ENCODE peak calls at places on chromosomes 5 and 9, in four cellular contexts. P is cardiac muscle cell, S is RWPE2, D is esophagus squamous epithelium. R is an unnamed sample.

GRCh38 chr5:139684881-139685749 is 37.0 kb downstream of the CXXC5 start:
- DNase-seq in S (no peak), D (no peak), P (no peak), R (no peak)

GRCh38 chr9:17555362-17556054 is 23.4 kb upstream of the SH3GL2 start:
- DNase-seq in S (no peak), P (no peak), D (no peak), R (no peak)

GRCh38 chr5:135472141-135472540 is 20.0 kb upstream of the TIFAB start:
- DNase-seq in P (no peak), S (peak), D (no peak), R (peak)

GRCh38 chr9:10875752-10876151 is 262.9 kb upstream of the PTPRD start:
- DNase-seq in S (no peak), D (no peak), P (no peak), R (no peak)

GRCh38 chr5:150780816-150781221 is 2.3 kb downstream of the SMIM3 start:
- DNase-seq in S (no peak), P (no peak), D (no peak), R (no peak)

GRCh38 chr9:130544364-130544763 is 35.0 kb upstream of the FUBP3 start:
- DNase-seq in P (no peak), D (no peak), S (no peak), R (no peak)

GRCh38 chr5:116573617-116574431 is 799 bp downstream of the SEMA6A start:
- DNase-seq in S (no peak), P (peak), D (no peak), R (no peak)

GRCh38 chr9:17531642-17532254 is 47.1 kb upstream of the SH3GL2 start:
- DNase-seq in S (no peak), P (peak), D (no peak), R (no peak)

GRCh38 chr5:94830520-94830919 is 212.1 kb downstream of the SLF1 start:
- DNase-seq in P (peak), S (no peak), D (no peak), R (no peak)

GRCh38 chr5:144549580-144549979 is 378.9 kb downstream of the KCTD16 start:
- DNase-seq in S (no peak), D (no peak), P (no peak), R (no peak)

GRCh38 chr9:120937596-120937995 is 11.0 kb upstream of the TRAF1 start:
- DNase-seq in S (no peak), P (no peak), D (no peak), R (no peak)

GRCh38 chr5:17024686-17025180 is 88.6 kb upstream of the MYO10 start:
- DNase-seq in D (no peak), S (no peak), P (peak), R (no peak)

GRCh38 chr9:135230817-135231520 is 143.5 kb downstream of the OLFM1 start:
- DNase-seq in D (no peak), P (no peak), S (peak), R (peak)

GRCh38 chr5:66129184-66129583 is 14.9 kb upstream of the SREK1 start:
- DNase-seq in P (no peak), S (no peak), D (no peak), R (no peak)

GRCh38 chr9:21812415-21812814 is 10.0 kb downstream of the MTAP start:
- DNase-seq in P (no peak), D (no peak), S (no peak), R (no peak)

GRCh38 chr9:2017459-2018161 is 2.5 kb downstream of the SMARCA2 start:
- DNase-seq in P (peak), S (peak), D (peak), R (no peak)

GRCh38 chr5:1512541-1513291 is 11.0 kb downstream of the LPCAT1 start:
- DNase-seq in P (no peak), D (no peak), S (peak), R (peak)

GRCh38 chr5:1513326-1514026 is 10.3 kb downstream of the LPCAT1 start:
- DNase-seq in D (no peak), P (no peak), S (peak), R (peak)

GRCh38 chr5:1510631-1511030 is 13.1 kb downstream of the LPCAT1 start:
- DNase-seq in D (no peak), S (peak), P (no peak), R (peak)

GRCh38 chr5:1511037-1511436 is 12.7 kb downstream of the LPCAT1 start:
- DNase-seq in S (peak), D (no peak), P (no peak), R (peak)

DNA sequence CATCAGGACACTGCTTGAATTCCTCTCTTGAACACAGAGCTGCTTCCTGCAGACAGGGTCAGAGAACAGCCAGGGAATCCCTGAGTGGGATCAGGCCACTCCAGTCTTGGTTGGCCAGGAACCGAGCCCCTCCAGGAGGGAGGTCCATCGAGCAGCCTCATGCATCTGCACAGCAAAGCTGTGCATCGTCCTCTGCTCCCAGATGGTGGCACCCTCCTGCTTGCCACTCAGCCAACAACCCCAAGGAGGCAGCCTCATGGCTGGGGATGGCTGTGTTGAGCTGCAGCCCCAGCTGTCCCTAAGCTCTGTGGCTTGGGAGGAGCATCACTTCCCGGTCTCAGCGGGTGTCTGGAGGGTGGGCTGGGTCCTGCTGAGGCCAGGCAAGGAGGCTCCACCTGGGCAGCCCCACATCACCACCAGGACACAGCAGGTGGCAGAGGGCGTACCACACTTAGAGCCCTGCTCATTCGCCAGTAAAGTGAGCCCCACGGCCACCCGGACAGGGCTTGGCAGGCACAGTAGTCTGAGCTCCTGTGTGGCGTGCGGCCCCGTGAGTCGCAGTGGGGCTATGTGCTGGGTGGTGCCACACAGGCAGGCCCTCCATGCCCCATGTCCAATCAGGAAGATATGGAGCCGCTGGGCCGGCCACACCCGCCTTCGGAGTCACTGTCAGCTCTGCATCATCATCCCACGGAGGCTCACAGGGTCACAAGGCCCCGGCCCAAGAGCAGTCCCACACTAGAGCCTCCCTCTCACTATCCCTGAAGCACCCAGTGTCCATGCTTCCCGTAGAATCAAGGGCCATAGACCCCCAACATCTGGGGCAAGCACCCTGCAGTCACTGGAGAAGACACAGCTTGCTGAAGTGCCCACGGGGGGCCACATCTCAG is 11.9 kb downstream of the LPCAT1 start:
- DNase-seq in S (peak), D (no peak), P (no peak), R (peak)
- TF ChIP-seq CTCF in S (peak), D (no peak), P (peak), R (peak)

GRCh38 chr9:85332487-85332886 is 409.3 kb downstream of the AGTPBP1 start:
- DNase-seq in S (no peak), D (no peak), P (peak), R (no peak)
- TF ChIP-seq CTCF in S (peak), D (no peak), P (no peak), R (peak)

GRCh38 chr5:129053438-129053837 is 41.1 kb upstream of the ISOC1 start:
- DNase-seq in S (no peak), D (no peak), P (no peak), R (no peak)
- TF ChIP-seq CTCF in S (peak), D (no peak), P (no peak), R (peak)

GRCh38 chr5:171647900-171648253 is 137.7 kb upstream of the SMIM23 start:
- DNase-seq in P (no peak), D (no peak), S (no peak), R (no peak)

GRCh38 chr5:171646338-171647042 is 139.1 kb upstream of the SMIM23 start:
- DNase-seq in P (no peak), D (no peak), S (no peak), R (no peak)

GRCh38 chr5:171648279-171648774 is 137.3 kb upstream of the SMIM23 start:
- DNase-seq in P (no peak), S (no peak), D (no peak), R (no peak)

GRCh38 chr5:171649002-171649401 is 136.6 kb upstream of the SMIM23 start:
- DNase-seq in S (no peak), P (no peak), D (no peak), R (no peak)

GRCh38 chr5:171647043-171647899 is 138.3 kb upstream of the SMIM23 start:
- DNase-seq in S (no peak), D (no peak), P (peak), R (no peak)
- TF ChIP-seq CTCF in S (no peak), D (no peak), P (peak), R (peak)

GRCh38 chr5:137119321-137119720 is 379.8 kb downstream of the SPOCK1 start:
- DNase-seq in S (no peak), D (no peak), P (no peak), R (no peak)
- TF ChIP-seq CTCF in S (no peak), D (no peak), P (no peak), R (no peak)

GRCh38 chr5:181207960-181208253 is 2.9 kb upstream of the TRIM7 start:
- DNase-seq in S (no peak), P (no peak), D (no peak), R (no peak)

GRCh38 chr5:181212934-181213333 is 7.9 kb upstream of the TRIM7 start:
- DNase-seq in P (no peak), D (no peak), S (no peak), R (no peak)

GRCh38 chr5:181212080-181212479 is 7.1 kb upstream of the TRIM7 start:
- DNase-seq in D (no peak), P (no peak), S (no peak), R (no peak)

GRCh38 chr5:181207214-181207959 is 2.4 kb upstream of the TRIM7 start:
- DNase-seq in S (peak), D (no peak), P (peak), R (no peak)

DNA sequence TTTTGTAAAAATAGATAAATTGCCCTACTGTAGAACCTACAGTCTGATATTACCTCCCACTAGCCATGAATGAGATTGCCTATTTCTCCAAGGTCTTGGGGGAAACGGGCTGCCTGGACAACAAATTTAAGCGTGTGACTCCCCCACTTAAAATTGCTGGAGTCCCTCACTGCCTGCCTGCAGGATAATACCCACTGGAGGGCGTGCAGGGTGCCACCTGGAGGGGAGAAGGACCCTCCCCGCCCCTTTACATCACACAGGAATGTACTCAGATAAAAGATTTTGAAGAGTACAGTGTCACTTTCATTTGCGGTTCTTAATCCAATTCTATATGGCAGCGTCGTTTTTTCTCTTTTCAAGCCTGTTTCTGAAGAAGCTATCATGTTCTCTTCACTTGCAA is 6.2 kb upstream of the TRIM7 start:
- DNase-seq in D (no peak), P (no peak), S (no peak), R (no peak)
- TF ChIP-seq CTCF in D (no peak), P (no peak), S (peak), R (no peak)

R was measured in chondrocyte.